ENCODE peak calls at places on chromosome 7, in ten cellular contexts. X, R, J, H, K, A, L, O, I and Q are unnamed samples.

GRCh38 chr7:80623465-80624252 is 14.8 kb upstream of the CD36 start:
- DNase-seq in A (no peak), K (no peak), J (no peak), R (no peak), X (no peak), L (no peak), H (no peak), O (no peak), I (no peak), Q (no peak)

GRCh38 chr7:106199813-106200364 is 84.9 kb downstream of the NAMPT start:
- DNase-seq in K (no peak), R (no peak), X (no peak), A (no peak), L (no peak), H (no peak), I (no peak), O (no peak), J (no peak), Q (no peak)

GRCh38 chr7:72546586-72546985 is 134.4 kb upstream of the CALN1 start:
- DNase-seq in X (no peak), R (no peak), K (no peak), I (no peak), J (no peak), A (no peak), L (no peak), O (no peak), H (no peak), Q (no peak)

GRCh38 chr7:80392229-80393169 is 119.4 kb downstream of the GNAT3 start:
- DNase-seq in O (peak), L (no peak), J (no peak), R (peak), A (no peak), X (no peak), I (no peak), H (peak), K (peak), Q (no peak)

GRCh38 chr7:151585744-151586424 is 66.2 kb upstream of the RHEB start:
- DNase-seq in J (no peak), X (no peak), L (no peak), A (no peak), I (no peak), K (no peak), O (no peak), H (no peak), R (no peak), Q (no peak)

GRCh38 chr7:129127601-129128000 is 16.9 kb upstream of the TSPAN33 start:
- DNase-seq in I (no peak), O (no peak), X (no peak), H (no peak), J (no peak), K (no peak), L (no peak), R (no peak), A (no peak), Q (no peak)

GRCh38 chr7:159102681-159103381 is 41.8 kb downstream of the VIPR2 start:
- DNase-seq in K (no peak), X (no peak), J (no peak), O (no peak), R (no peak), I (no peak), A (peak), H (no peak), L (no peak), Q (no peak)

GRCh38 chr7:81625311-81625651 is 144.6 kb downstream of the HGF start:
- DNase-seq in A (no peak), K (no peak), X (no peak), R (no peak), H (no peak), L (no peak), I (no peak), O (no peak), J (no peak), Q (no peak)

GRCh38 chr7:130008941-130009847 is 42.0 kb downstream of the ZC3HC1 start:
- DNase-seq in L (no peak), X (no peak), A (peak), K (no peak), O (peak), I (no peak), J (no peak), R (peak), H (no peak), Q (no peak)

GRCh38 chr7:158292948-158293347 is 294.7 kb downstream of the PTPRN2 start:
- DNase-seq in A (no peak), L (no peak), I (no peak), H (no peak), X (no peak), R (no peak), O (no peak), K (no peak), J (no peak), Q (no peak)

GRCh38 chr7:1802899-1803298 is 132.8 kb downstream of the ELFN1 start:
- DNase-seq in K (no peak), H (no peak), X (no peak), R (no peak), L (no peak), J (no peak), O (no peak), I (no peak), A (no peak), Q (no peak)

GRCh38 chr7:1934017-1934416 is 263.9 kb downstream of the ELFN1 start:
- DNase-seq in J (no peak), R (no peak), H (no peak), K (no peak), I (no peak), L (no peak), O (no peak), X (no peak), A (no peak), Q (no peak)

GRCh38 chr7:94949532-94949931 is 42.1 kb downstream of the PPP1R9A start:
- DNase-seq in A (no peak), X (no peak), J (no peak), O (no peak), L (no peak), R (peak), H (no peak), K (no peak), I (no peak), Q (no peak)

GRCh38 chr7:127980901-127981300 is 50.3 kb downstream of the LRRC4 start:
- DNase-seq in J (no peak), A (no peak), L (no peak), I (no peak), O (no peak), K (no peak), R (no peak), X (no peak), H (no peak), Q (no peak)

GRCh38 chr7:93890464-93891068 is at the start of gene TFPI2:
- DNase-seq in O (no peak), L (no peak), I (peak), R (no peak), H (peak), X (no peak), J (peak), A (peak), K (no peak), Q (peak)

GRCh38 chr7:50270531-50271018 is 33.9 kb upstream of the IKZF1 start:
- DNase-seq in R (no peak), H (no peak), I (no peak), O (no peak), K (no peak), X (no peak), J (no peak), L (no peak), A (no peak), Q (no peak)

GRCh38 chr7:114255404-114255841 is 159.2 kb upstream of the FOXP2 start:
- DNase-seq in J (no peak), O (no peak), A (no peak), X (no peak), R (peak), L (no peak), H (no peak), I (no peak), K (no peak), Q (no peak)

GRCh38 chr7:110568932-110569331 is 522.0 kb upstream of the LRRN3 start:
- DNase-seq in L (no peak), I (no peak), A (no peak), R (peak), X (no peak), J (no peak), O (peak), H (no peak), K (no peak), Q (no peak)

GRCh38 chr7:139731802-139732470 is 45.9 kb downstream of the HIPK2 start:
- DNase-seq in L (peak), R (peak), X (no peak), J (no peak), I (no peak), K (no peak), O (no peak), A (peak), H (peak), Q (no peak)